ENCODE peak calls at places on chromosome 22, in seven cellular contexts. One of them, this sample, is unnamed.
A peak's percentile ranks its signal among the peaks of the same experiment; 100 is the strongest.

GRCh38 chr22:35197071-35197470 is 60.2 kb upstream of the HMGXB4 start:
- DNase-seq in psoas muscle: no peak
- DNase-seq in CD8-positive, alpha-beta T cell: no peak
- DNase-seq in AG04449: no peak
- DNase-seq in astrocyte of the spinal cord: no peak
- DNase-seq in fibroblast of pulmonary artery: no peak
- DNase-seq in thoracic aorta: no peak
- DNase-seq in this sample: no peak

GRCh38 chr22:47188337-47189055 is 426.0 kb downstream of the TBC1D22A start:
- DNase-seq in AG04449: no peak
- DNase-seq in thoracic aorta: no peak
- DNase-seq in CD8-positive, alpha-beta T cell: no peak
- DNase-seq in astrocyte of the spinal cord: no peak
- DNase-seq in fibroblast of pulmonary artery: no peak
- DNase-seq in psoas muscle: peak; percentile 34
- DNase-seq in this sample: no peak

GRCh38 chr22:21698430-21699329 is 32.9 kb downstream of the PPIL2 start:
- DNase-seq in CD8-positive, alpha-beta T cell: no peak
- DNase-seq in psoas muscle: peak; percentile 88
- DNase-seq in thoracic aorta: no peak
- DNase-seq in AG04449: no peak
- DNase-seq in fibroblast of pulmonary artery: peak; percentile 24
- DNase-seq in astrocyte of the spinal cord: peak; percentile 33
- DNase-seq in this sample: no peak

GRCh38 chr22:40345801-40346177 is 511 bp upstream of the ADSL start:
- DNase-seq in astrocyte of the spinal cord: no peak
- DNase-seq in CD8-positive, alpha-beta T cell: no peak
- DNase-seq in psoas muscle: peak; percentile 60
- DNase-seq in thoracic aorta: no peak
- DNase-seq in AG04449: no peak
- DNase-seq in fibroblast of pulmonary artery: peak; percentile 27
- DNase-seq in this sample: peak; percentile 54

GRCh38 chr22:24601217-24602104 is 1.5 kb upstream of the GGT1 start:
- DNase-seq in CD8-positive, alpha-beta T cell: no peak
- DNase-seq in fibroblast of pulmonary artery: no peak
- DNase-seq in astrocyte of the spinal cord: no peak
- DNase-seq in thoracic aorta: no peak
- DNase-seq in psoas muscle: no peak
- DNase-seq in AG04449: no peak
- DNase-seq in this sample: no peak

GRCh38 chr22:21887841-21888240 is 20.4 kb upstream of the MAPK1 start:
- DNase-seq in astrocyte of the spinal cord: no peak
- DNase-seq in psoas muscle: no peak
- DNase-seq in thoracic aorta: no peak
- DNase-seq in CD8-positive, alpha-beta T cell: no peak
- DNase-seq in fibroblast of pulmonary artery: no peak
- DNase-seq in AG04449: no peak
- DNase-seq in this sample: no peak

GRCh38 chr22:43948836-43949235 is 6.4 kb upstream of the SAMM50 start:
- DNase-seq in AG04449: no peak
- DNase-seq in psoas muscle: no peak
- DNase-seq in thoracic aorta: no peak
- DNase-seq in astrocyte of the spinal cord: no peak
- DNase-seq in fibroblast of pulmonary artery: no peak
- DNase-seq in CD8-positive, alpha-beta T cell: no peak
- DNase-seq in this sample: no peak

GRCh38 chr22:25076281-25076680 is 123.4 kb upstream of the CRYBB3 start:
- DNase-seq in fibroblast of pulmonary artery: no peak
- DNase-seq in CD8-positive, alpha-beta T cell: no peak
- DNase-seq in astrocyte of the spinal cord: no peak
- DNase-seq in psoas muscle: no peak
- DNase-seq in thoracic aorta: no peak
- DNase-seq in AG04449: no peak
- DNase-seq in this sample: no peak

GRCh38 chr22:21876486-21877176 is 9.2 kb upstream of the MAPK1 start:
- DNase-seq in CD8-positive, alpha-beta T cell: no peak
- DNase-seq in psoas muscle: no peak
- DNase-seq in AG04449: peak; percentile 40
- DNase-seq in thoracic aorta: no peak
- DNase-seq in astrocyte of the spinal cord: no peak
- DNase-seq in fibroblast of pulmonary artery: peak; percentile 75
- DNase-seq in this sample: no peak

GRCh38 chr22:43279867-43280519 is 63.2 kb downstream of the SCUBE1 start:
- DNase-seq in fibroblast of pulmonary artery: no peak
- DNase-seq in astrocyte of the spinal cord: no peak
- DNase-seq in AG04449: no peak
- DNase-seq in thoracic aorta: no peak
- DNase-seq in psoas muscle: no peak
- DNase-seq in CD8-positive, alpha-beta T cell: no peak
- DNase-seq in this sample: no peak

GRCh38 chr22:42649261-42650056 is at the start of gene CYB5R3:
- DNase-seq in CD8-positive, alpha-beta T cell: peak; percentile 41
- DNase-seq in fibroblast of pulmonary artery: peak; percentile 82
- DNase-seq in astrocyte of the spinal cord: peak; percentile 86
- DNase-seq in AG04449: no peak
- DNase-seq in psoas muscle: peak; percentile 93
- DNase-seq in thoracic aorta: no peak
- DNase-seq in this sample: peak; percentile 79

GRCh38 chr22:43747877-43748276 is 64.2 kb downstream of the EFCAB6 start:
- DNase-seq in CD8-positive, alpha-beta T cell: no peak
- DNase-seq in psoas muscle: no peak
- DNase-seq in thoracic aorta: no peak
- DNase-seq in fibroblast of pulmonary artery: no peak
- DNase-seq in astrocyte of the spinal cord: no peak
- DNase-seq in AG04449: no peak
- DNase-seq in this sample: no peak

GRCh38 chr22:50684501-50684900 is 11.9 kb downstream of the SHANK3 start:
- DNase-seq in astrocyte of the spinal cord: no peak
- DNase-seq in psoas muscle: no peak
- DNase-seq in fibroblast of pulmonary artery: no peak
- DNase-seq in CD8-positive, alpha-beta T cell: no peak
- DNase-seq in AG04449: no peak
- DNase-seq in thoracic aorta: no peak
- DNase-seq in this sample: no peak

GRCh38 chr22:41429232-41429945 is 17.2 kb downstream of the TOB2 start:
- DNase-seq in fibroblast of pulmonary artery: no peak
- DNase-seq in thoracic aorta: no peak
- DNase-seq in CD8-positive, alpha-beta T cell: no peak
- DNase-seq in AG04449: no peak
- DNase-seq in astrocyte of the spinal cord: no peak
- DNase-seq in psoas muscle: peak; percentile 87
- DNase-seq in this sample: peak; percentile 51

GRCh38 chr22:22110548-22111266 is 128.1 kb upstream of the TOP3B start:
- DNase-seq in thoracic aorta: no peak
- DNase-seq in AG04449: no peak
- DNase-seq in fibroblast of pulmonary artery: peak; percentile 70
- DNase-seq in CD8-positive, alpha-beta T cell: no peak
- DNase-seq in astrocyte of the spinal cord: peak; percentile 67
- DNase-seq in psoas muscle: no peak
- DNase-seq in this sample: peak; percentile 93

GRCh38 chr22:37243402-37244113 is 511 bp downstream of the RAC2 start:
- DNase-seq in AG04449: no peak
- DNase-seq in astrocyte of the spinal cord: no peak
- DNase-seq in psoas muscle: no peak
- DNase-seq in CD8-positive, alpha-beta T cell: no peak
- DNase-seq in thoracic aorta: no peak
- DNase-seq in fibroblast of pulmonary artery: no peak
- DNase-seq in this sample: no peak

GRCh38 chr22:16969508-16970327 is 38.3 kb downstream of the GAB4 start:
- DNase-seq in CD8-positive, alpha-beta T cell: no peak
- DNase-seq in fibroblast of pulmonary artery: no peak
- DNase-seq in astrocyte of the spinal cord: no peak
- DNase-seq in thoracic aorta: no peak
- DNase-seq in psoas muscle: no peak
- DNase-seq in AG04449: no peak
- DNase-seq in this sample: no peak

GRCh38 chr22:41215409-41215808 is 10.3 kb downstream of the L3MBTL2 start:
- DNase-seq in AG04449: no peak
- DNase-seq in CD8-positive, alpha-beta T cell: no peak
- DNase-seq in fibroblast of pulmonary artery: no peak
- DNase-seq in thoracic aorta: no peak
- DNase-seq in astrocyte of the spinal cord: no peak
- DNase-seq in psoas muscle: no peak
- DNase-seq in this sample: no peak

GRCh38 chr22:26318975-26319374 is 110.1 kb upstream of the ASPHD2 start:
- DNase-seq in AG04449: peak; percentile 65
- DNase-seq in CD8-positive, alpha-beta T cell: no peak
- DNase-seq in thoracic aorta: no peak
- DNase-seq in astrocyte of the spinal cord: no peak
- DNase-seq in fibroblast of pulmonary artery: peak; percentile 19
- DNase-seq in psoas muscle: no peak
- DNase-seq in this sample: peak; percentile 33

GRCh38 chr22:45976351-45977002 is 485 bp downstream of the WNT7B start:
- DNase-seq in CD8-positive, alpha-beta T cell: no peak
- DNase-seq in fibroblast of pulmonary artery: no peak
- DNase-seq in psoas muscle: no peak
- DNase-seq in astrocyte of the spinal cord: no peak
- DNase-seq in thoracic aorta: no peak
- DNase-seq in AG04449: no peak
- DNase-seq in this sample: peak; percentile 51

GRCh38 chr22:45977003-45977395 is at the start of gene WNT7B:
- DNase-seq in AG04449: no peak
- DNase-seq in fibroblast of pulmonary artery: no peak
- DNase-seq in psoas muscle: no peak
- DNase-seq in astrocyte of the spinal cord: no peak
- DNase-seq in CD8-positive, alpha-beta T cell: no peak
- DNase-seq in thoracic aorta: no peak
- DNase-seq in this sample: peak; percentile 95

GRCh38 chr22:45974498-45974897 is 2.5 kb downstream of the WNT7B start:
- DNase-seq in fibroblast of pulmonary artery: no peak
- DNase-seq in CD8-positive, alpha-beta T cell: no peak
- DNase-seq in psoas muscle: no peak
- DNase-seq in astrocyte of the spinal cord: no peak
- DNase-seq in thoracic aorta: no peak
- DNase-seq in AG04449: no peak
- DNase-seq in this sample: no peak

GRCh38 chr22:45977551-45978274 is 751 bp upstream of the WNT7B start:
- DNase-seq in psoas muscle: no peak
- DNase-seq in CD8-positive, alpha-beta T cell: no peak
- DNase-seq in fibroblast of pulmonary artery: no peak
- DNase-seq in AG04449: no peak
- DNase-seq in astrocyte of the spinal cord: no peak
- DNase-seq in thoracic aorta: no peak
- DNase-seq in this sample: peak; percentile 38

DNA sequence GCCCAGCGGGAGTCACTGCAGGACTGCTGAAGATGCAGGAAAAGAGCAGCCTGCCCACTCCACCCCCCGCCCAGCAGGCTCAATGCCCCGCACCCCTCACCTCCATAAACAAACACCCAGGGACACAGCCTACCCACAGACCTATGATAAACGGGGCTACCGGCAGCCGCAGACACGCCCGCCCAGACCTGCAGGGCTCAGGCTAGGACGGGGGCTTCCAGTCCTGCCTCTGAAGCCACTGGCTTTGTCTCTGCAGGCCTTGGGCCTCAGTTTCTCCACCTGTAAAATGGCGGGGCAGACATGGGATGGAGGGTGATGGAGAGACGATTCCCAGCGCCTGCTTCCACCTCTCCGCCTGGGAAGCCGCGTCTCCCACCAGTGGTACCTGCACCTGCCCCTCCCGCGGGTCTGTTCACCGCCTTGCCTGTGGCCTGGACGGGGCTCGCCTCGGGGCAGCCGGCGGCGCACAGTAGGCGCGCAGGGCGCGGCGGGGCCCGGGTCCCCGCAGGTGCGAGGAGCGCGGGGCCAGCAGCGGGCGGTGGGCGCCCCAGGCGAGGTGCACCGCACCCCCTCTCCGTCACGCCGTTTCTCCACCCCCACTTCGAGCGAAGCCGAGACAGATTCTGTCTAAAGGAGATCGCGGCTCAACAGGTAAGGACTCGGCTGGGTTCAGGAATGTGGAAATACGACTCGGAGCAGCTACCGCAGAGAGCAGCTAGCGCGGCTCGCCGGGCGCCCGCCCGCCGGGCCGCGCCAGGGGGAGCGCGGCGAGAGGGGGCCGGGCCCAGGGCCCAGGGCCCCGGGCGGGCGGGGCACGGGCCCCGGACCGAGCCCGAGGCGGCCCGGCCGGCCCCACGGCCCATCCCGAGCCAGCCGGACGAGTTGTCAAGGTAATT is 1.4 kb downstream of the WNT7B start:
- DNase-seq in AG04449: no peak
- DNase-seq in thoracic aorta: no peak
- DNase-seq in CD8-positive, alpha-beta T cell: no peak
- DNase-seq in astrocyte of the spinal cord: no peak
- DNase-seq in fibroblast of pulmonary artery: no peak
- DNase-seq in psoas muscle: no peak
- DNase-seq in this sample: peak; percentile 85
- H3K4me3 ChIP-seq in AG04449: no peak overlapping the region
- H3K4me3 ChIP-seq in thoracic aorta: no peak overlapping the region
- H3K4me3 ChIP-seq in CD8-positive, alpha-beta T cell: no peak overlapping the region
- H3K4me3 ChIP-seq in astrocyte of the spinal cord: no peak overlapping the region
- H3K4me3 ChIP-seq in fibroblast of pulmonary artery: no peak overlapping the region
- H3K4me3 ChIP-seq in psoas muscle: no peak overlapping the region
- H3K4me3 ChIP-seq in this sample: peak overlapping the region; percentile 66

GRCh38 chr22:20130319-20130718 is 1.3 kb upstream of the ZDHHC8 start:
- DNase-seq in CD8-positive, alpha-beta T cell: no peak
- DNase-seq in thoracic aorta: no peak
- DNase-seq in psoas muscle: no peak
- DNase-seq in fibroblast of pulmonary artery: no peak
- DNase-seq in astrocyte of the spinal cord: no peak
- DNase-seq in AG04449: no peak
- DNase-seq in this sample: peak; percentile 40
- TF ChIP-seq CTCF in CD8-positive, alpha-beta T cell: peak; percentile 15
- TF ChIP-seq CTCF in thoracic aorta: no peak
- TF ChIP-seq CTCF in psoas muscle: no peak
- TF ChIP-seq CTCF in fibroblast of pulmonary artery: no peak
- TF ChIP-seq CTCF in astrocyte of the spinal cord: no peak
- TF ChIP-seq CTCF in AG04449: no peak
- TF ChIP-seq CTCF in this sample: peak; percentile 46

GRCh38 chr22:23525510-23525909 is 54.6 kb downstream of the IGLL1 start:
- DNase-seq in astrocyte of the spinal cord: no peak
- DNase-seq in fibroblast of pulmonary artery: no peak
- DNase-seq in CD8-positive, alpha-beta T cell: no peak
- DNase-seq in thoracic aorta: no peak
- DNase-seq in AG04449: no peak
- DNase-seq in psoas muscle: peak; percentile 50
- DNase-seq in this sample: no peak
- H3K4me3 ChIP-seq in astrocyte of the spinal cord: no peak overlapping the region
- H3K4me3 ChIP-seq in fibroblast of pulmonary artery: no peak overlapping the region
- H3K4me3 ChIP-seq in CD8-positive, alpha-beta T cell: no peak overlapping the region
- H3K4me3 ChIP-seq in thoracic aorta: no peak overlapping the region
- H3K4me3 ChIP-seq in AG04449: no peak overlapping the region
- H3K4me3 ChIP-seq in psoas muscle: no peak overlapping the region
- H3K4me3 ChIP-seq in this sample: no peak overlapping the region

DNA sequence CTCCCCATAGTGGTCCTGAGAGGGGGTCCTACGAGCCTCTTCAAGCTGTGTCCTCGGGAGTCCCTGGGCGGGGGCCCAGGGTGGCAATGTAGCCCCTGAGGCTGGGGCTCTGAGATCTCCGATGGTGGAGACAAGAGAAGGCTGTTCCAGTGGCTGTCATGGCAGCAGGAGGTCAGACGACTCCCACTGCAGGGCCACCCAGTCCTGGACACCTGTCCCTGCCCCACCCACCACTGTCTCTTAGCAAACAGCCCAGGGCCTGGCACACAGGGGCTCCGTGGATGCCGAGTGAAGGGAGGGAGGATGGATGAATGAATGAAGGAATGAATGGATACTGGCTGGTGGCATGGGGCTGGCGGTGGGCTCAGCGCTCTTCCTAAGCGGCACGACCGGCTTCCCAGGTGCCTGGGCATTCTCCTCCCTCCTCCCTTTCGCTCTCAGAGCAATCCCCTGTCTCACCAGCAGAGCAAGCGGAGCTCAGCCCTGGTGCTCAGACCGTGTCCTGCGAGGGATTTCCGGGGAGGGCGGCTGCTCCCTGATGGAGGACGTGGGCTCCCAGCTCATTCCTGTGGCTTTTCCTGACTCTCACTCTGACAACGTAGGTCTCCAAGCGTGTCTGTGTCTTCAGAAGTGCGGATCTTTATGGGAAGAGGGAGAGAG is 1272.7 kb downstream of the BRD1 start:
- DNase-seq in psoas muscle: no peak
- DNase-seq in AG04449: no peak
- DNase-seq in thoracic aorta: no peak
- DNase-seq in CD8-positive, alpha-beta T cell: no peak
- DNase-seq in astrocyte of the spinal cord: no peak
- DNase-seq in fibroblast of pulmonary artery: no peak
- DNase-seq in this sample: no peak
- TF ChIP-seq CTCF in psoas muscle: no peak
- TF ChIP-seq CTCF in AG04449: peak; percentile 49
- TF ChIP-seq CTCF in thoracic aorta: no peak
- TF ChIP-seq CTCF in CD8-positive, alpha-beta T cell: no peak
- TF ChIP-seq CTCF in astrocyte of the spinal cord: no peak
- TF ChIP-seq CTCF in fibroblast of pulmonary artery: no peak
- TF ChIP-seq CTCF in this sample: no peak